ENCODE peak calls at places on chromosomes 7 and 10, in seven cellular contexts. One of them, this sample, is unnamed.

GRCh38 chr7:30074422-30075030 is 46.3 kb downstream of the PLEKHA8 start:
- DNase-seq in GM23338: peak; percentile 79
- DNase-seq in hepatic stellate cell: no peak
- DNase-seq in NCI-H1092: peak; percentile 32
- DNase-seq in HuH-7.5: no peak
- DNase-seq in NCI-H2081: peak; percentile 67
- DNase-seq in brain microvascular endothelial cell: no peak
- DNase-seq in this sample: peak; percentile 42

GRCh38 chr7:29035044-29035740 is 77.1 kb upstream of the TRIL start:
- DNase-seq in HuH-7.5: no peak
- DNase-seq in brain microvascular endothelial cell: peak; percentile 93
- DNase-seq in NCI-H2081: no peak
- DNase-seq in hepatic stellate cell: peak; percentile 24
- DNase-seq in GM23338: no peak
- DNase-seq in NCI-H1092: no peak
- DNase-seq in this sample: peak; percentile 66

GRCh38 chr10:4219901-4220300 is 434.9 kb upstream of the KLF6 start:
- DNase-seq in NCI-H1092: no peak
- DNase-seq in NCI-H2081: no peak
- DNase-seq in HuH-7.5: no peak
- DNase-seq in GM23338: no peak
- DNase-seq in hepatic stellate cell: no peak
- DNase-seq in brain microvascular endothelial cell: no peak
- DNase-seq in this sample: no peak

GRCh38 chr7:21966271-21966670 is 20.6 kb upstream of the CDCA7L start:
- DNase-seq in GM23338: no peak
- DNase-seq in NCI-H1092: no peak
- DNase-seq in HuH-7.5: no peak
- DNase-seq in NCI-H2081: no peak
- DNase-seq in hepatic stellate cell: no peak
- DNase-seq in brain microvascular endothelial cell: no peak
- DNase-seq in this sample: no peak

GRCh38 chr10:78535716-78536218 is 502.1 kb downstream of the RPS24 start:
- DNase-seq in hepatic stellate cell: no peak
- DNase-seq in brain microvascular endothelial cell: no peak
- DNase-seq in HuH-7.5: no peak
- DNase-seq in NCI-H2081: no peak
- DNase-seq in NCI-H1092: no peak
- DNase-seq in GM23338: no peak
- DNase-seq in this sample: no peak

GRCh38 chr10:52540479-52540984 is 226.5 kb downstream of the DKK1 start:
- DNase-seq in hepatic stellate cell: no peak
- DNase-seq in brain microvascular endothelial cell: no peak
- DNase-seq in NCI-H1092: no peak
- DNase-seq in NCI-H2081: no peak
- DNase-seq in HuH-7.5: no peak
- DNase-seq in GM23338: no peak
- DNase-seq in this sample: no peak

GRCh38 chr10:34637419-34637911 is 177.6 kb downstream of the PARD3 start:
- DNase-seq in HuH-7.5: no peak
- DNase-seq in NCI-H2081: peak; percentile 80
- DNase-seq in NCI-H1092: peak; percentile 24
- DNase-seq in brain microvascular endothelial cell: peak; percentile 59
- DNase-seq in GM23338: peak; percentile 81
- DNase-seq in hepatic stellate cell: peak; percentile 34
- DNase-seq in this sample: peak; percentile 16

GRCh38 chr10:53469383-53469782 is 696.8 kb upstream of the MBL2 start:
- DNase-seq in HuH-7.5: no peak
- DNase-seq in NCI-H1092: no peak
- DNase-seq in hepatic stellate cell: no peak
- DNase-seq in GM23338: no peak
- DNase-seq in NCI-H2081: no peak
- DNase-seq in brain microvascular endothelial cell: no peak
- DNase-seq in this sample: no peak

GRCh38 chr7:12102101-12102500 is 109.0 kb upstream of the TMEM106B start:
- DNase-seq in hepatic stellate cell: no peak
- DNase-seq in NCI-H1092: no peak
- DNase-seq in brain microvascular endothelial cell: no peak
- DNase-seq in HuH-7.5: no peak
- DNase-seq in GM23338: no peak
- DNase-seq in NCI-H2081: no peak
- DNase-seq in this sample: no peak

GRCh38 chr10:69498711-69499471 is 47.6 kb downstream of the TSPAN15 start:
- DNase-seq in hepatic stellate cell: no peak
- DNase-seq in NCI-H1092: no peak
- DNase-seq in brain microvascular endothelial cell: no peak
- DNase-seq in HuH-7.5: no peak
- DNase-seq in GM23338: no peak
- DNase-seq in NCI-H2081: no peak
- DNase-seq in this sample: no peak

GRCh38 chr7:120402368-120402767 is 129.4 kb downstream of the KCND2 start:
- DNase-seq in brain microvascular endothelial cell: no peak
- DNase-seq in GM23338: no peak
- DNase-seq in NCI-H1092: no peak
- DNase-seq in hepatic stellate cell: no peak
- DNase-seq in NCI-H2081: no peak
- DNase-seq in HuH-7.5: no peak
- DNase-seq in this sample: no peak

GRCh38 chr7:27611043-27611442 is 51.6 kb downstream of the HIBADH start:
- DNase-seq in NCI-H1092: peak; percentile 34
- DNase-seq in HuH-7.5: no peak
- DNase-seq in NCI-H2081: peak; percentile 36
- DNase-seq in hepatic stellate cell: no peak
- DNase-seq in brain microvascular endothelial cell: no peak
- DNase-seq in GM23338: no peak
- DNase-seq in this sample: no peak

GRCh38 chr7:143331179-143331825 is 15.4 kb downstream of the CLCN1 start:
- DNase-seq in GM23338: no peak
- DNase-seq in HuH-7.5: no peak
- DNase-seq in hepatic stellate cell: peak; percentile 89
- DNase-seq in NCI-H1092: no peak
- DNase-seq in NCI-H2081: no peak
- DNase-seq in brain microvascular endothelial cell: peak; percentile 88
- DNase-seq in this sample: no peak

GRCh38 chr10:48656928-48657327 is 27.7 kb upstream of the WDFY4 start:
- DNase-seq in brain microvascular endothelial cell: no peak
- DNase-seq in hepatic stellate cell: no peak
- DNase-seq in NCI-H2081: no peak
- DNase-seq in NCI-H1092: no peak
- DNase-seq in GM23338: no peak
- DNase-seq in HuH-7.5: no peak
- DNase-seq in this sample: no peak

GRCh38 chr7:127391591-127392181 is 822 bp downstream of the ZNF800 start:
- DNase-seq in brain microvascular endothelial cell: peak; percentile 6
- DNase-seq in GM23338: peak; percentile 53
- DNase-seq in NCI-H2081: peak; percentile 53
- DNase-seq in HuH-7.5: peak; percentile 28
- DNase-seq in hepatic stellate cell: peak; percentile 27
- DNase-seq in NCI-H1092: no peak
- DNase-seq in this sample: no peak

GRCh38 chr7:31493714-31494181 is 20.1 kb upstream of the ITPRID1 start:
- DNase-seq in HuH-7.5: no peak
- DNase-seq in NCI-H2081: no peak
- DNase-seq in NCI-H1092: no peak
- DNase-seq in hepatic stellate cell: no peak
- DNase-seq in GM23338: peak; percentile 43
- DNase-seq in brain microvascular endothelial cell: no peak
- DNase-seq in this sample: no peak

GRCh38 chr7:139532636-139533035 is 9.2 kb downstream of the CLEC2L start:
- DNase-seq in brain microvascular endothelial cell: no peak
- DNase-seq in GM23338: no peak
- DNase-seq in NCI-H2081: no peak
- DNase-seq in NCI-H1092: no peak
- DNase-seq in hepatic stellate cell: no peak
- DNase-seq in HuH-7.5: no peak
- DNase-seq in this sample: no peak

GRCh38 chr7:81715984-81716588 is 53.8 kb downstream of the HGF start:
- DNase-seq in NCI-H2081: peak; percentile 51
- DNase-seq in NCI-H1092: peak; percentile 21
- DNase-seq in HuH-7.5: no peak
- DNase-seq in GM23338: peak; percentile 15
- DNase-seq in hepatic stellate cell: peak; percentile 4
- DNase-seq in brain microvascular endothelial cell: peak; percentile 79
- DNase-seq in this sample: peak; percentile 59